ENCODE peak calls at places on chromosomes 2 and 18, in four cellular contexts. One of them, this sample, is unnamed.

GRCh38 chr2:101003278-101003775 is 1.2 kb downstream of the RPL31 start:
- DNase-seq in A549: no peak
- DNase-seq in HepG2: peak; percentile 18
- DNase-seq in K562: no peak
- DNase-seq in this sample: no peak

GRCh38 chr2:130836501-130837174 is at the start of gene ARHGEF4:
- DNase-seq in A549: peak; percentile 61
- DNase-seq in HepG2: no peak
- DNase-seq in K562: peak; percentile 88
- DNase-seq in this sample: no peak

GRCh38 chr18:73549236-73549635 is 598.4 kb downstream of the FBXO15 start:
- DNase-seq in A549: no peak
- DNase-seq in HepG2: no peak
- DNase-seq in K562: no peak
- DNase-seq in this sample: no peak

GRCh38 chr2:41937921-41938708 is 109.7 kb upstream of the PKDCC start:
- DNase-seq in A549: no peak
- DNase-seq in HepG2: no peak
- DNase-seq in K562: no peak
- DNase-seq in this sample: no peak

GRCh38 chr2:238720232-238720672 is 127.6 kb upstream of the TWIST2 start:
- DNase-seq in A549: peak; percentile 52
- DNase-seq in HepG2: peak; percentile 58
- DNase-seq in K562: peak; percentile 52
- DNase-seq in this sample: no peak

GRCh38 chr18:78506031-78506461 is 473.6 kb upstream of the SALL3 start:
- DNase-seq in A549: no peak
- DNase-seq in HepG2: peak; percentile 12
- DNase-seq in K562: no peak
- DNase-seq in this sample: no peak

GRCh38 chr2:101124684-101125366 is 26.4 kb downstream of the TBC1D8 start:
- DNase-seq in A549: peak; percentile 91
- DNase-seq in HepG2: peak; percentile 96
- DNase-seq in K562: no peak
- DNase-seq in this sample: no peak

GRCh38 chr18:75783816-75784215 is 356.3 kb upstream of the SMIM21 start:
- DNase-seq in A549: no peak
- DNase-seq in HepG2: no peak
- DNase-seq in K562: no peak
- DNase-seq in this sample: no peak

GRCh38 chr18:67400502-67401117 is 115.9 kb downstream of the DSEL start:
- DNase-seq in A549: no peak
- DNase-seq in HepG2: no peak
- DNase-seq in K562: no peak
- DNase-seq in this sample: no peak

GRCh38 chr2:38381381-38382143 is 4.5 kb upstream of the ATL2 start:
- DNase-seq in A549: no peak
- DNase-seq in HepG2: no peak
- DNase-seq in K562: no peak
- DNase-seq in this sample: no peak

GRCh38 chr2:31011565-31011964 is 126.7 kb downstream of the GALNT14 start:
- DNase-seq in A549: no peak
- DNase-seq in HepG2: no peak
- DNase-seq in K562: no peak
- DNase-seq in this sample: no peak

GRCh38 chr2:45009303-45009927 is at the start of gene SIX2:
- DNase-seq in A549: peak; percentile 81
- DNase-seq in HepG2: peak; percentile 41
- DNase-seq in K562: peak; percentile 23
- DNase-seq in this sample: no peak

GRCh38 chr2:10654069-10654468 is 35.7 kb downstream of the NOL10 start:
- DNase-seq in A549: no peak
- DNase-seq in HepG2: no peak
- DNase-seq in K562: no peak
- DNase-seq in this sample: no peak

GRCh38 chr18:77039196-77040140 is 93.1 kb downstream of the MBP start:
- DNase-seq in A549: no peak
- DNase-seq in HepG2: no peak
- DNase-seq in K562: no peak
- DNase-seq in this sample: no peak

GRCh38 chr2:10620481-10620880 is 69.3 kb downstream of the NOL10 start:
- DNase-seq in A549: no peak
- DNase-seq in HepG2: no peak
- DNase-seq in K562: no peak
- DNase-seq in this sample: no peak

GRCh38 chr2:197813093-197813787 is 8.8 kb downstream of the PLCL1 start:
- DNase-seq in A549: peak; percentile 31
- DNase-seq in HepG2: peak; percentile 68
- DNase-seq in K562: peak; percentile 56
- DNase-seq in this sample: no peak

GRCh38 chr2:215313219-215313656 is 1.4 kb downstream of the ATIC start:
- DNase-seq in A549: no peak
- DNase-seq in HepG2: peak; percentile 44
- DNase-seq in K562: no peak
- DNase-seq in this sample: no peak

GRCh38 chr2:133194068-133194655 is 374.1 kb downstream of the NCKAP5 start:
- DNase-seq in A549: no peak
- DNase-seq in HepG2: no peak
- DNase-seq in K562: no peak
- DNase-seq in this sample: no peak

GRCh38 chr2:21175895-21176646 is 52.3 kb downstream of the TDRD15 start:
- DNase-seq in A549: no peak
- DNase-seq in HepG2: peak; percentile 10
- DNase-seq in K562: no peak
- DNase-seq in this sample: no peak

GRCh38 chr2:74767618-74768017 is 66.3 kb upstream of the HK2 start:
- DNase-seq in A549: no peak
- DNase-seq in HepG2: peak; percentile 83
- DNase-seq in K562: no peak
- DNase-seq in this sample: no peak
- TF ChIP-seq POLR2AphosphoS2 in A549: no peak
- TF ChIP-seq POLR2AphosphoS2 in HepG2: no peak
- TF ChIP-seq POLR2AphosphoS2 in K562: no peak
- TF ChIP-seq POLR2AphosphoS2 in this sample: no peak

GRCh38 chr2:148521181-148521580 is 123.4 kb upstream of the EPC2 start:
- DNase-seq in A549: no peak
- DNase-seq in HepG2: no peak
- DNase-seq in K562: no peak
- DNase-seq in this sample: no peak

GRCh38 chr2:148517296-148517695 is 127.3 kb upstream of the EPC2 start:
- DNase-seq in A549: no peak
- DNase-seq in HepG2: no peak
- DNase-seq in K562: no peak
- DNase-seq in this sample: no peak

GRCh38 chr2:148517822-148518221 is 126.7 kb upstream of the EPC2 start:
- DNase-seq in A549: no peak
- DNase-seq in HepG2: no peak
- DNase-seq in K562: no peak
- DNase-seq in this sample: no peak

GRCh38 chr2:148515976-148516375 is 128.6 kb upstream of the EPC2 start:
- DNase-seq in A549: no peak
- DNase-seq in HepG2: no peak
- DNase-seq in K562: no peak
- DNase-seq in this sample: no peak

DNA sequence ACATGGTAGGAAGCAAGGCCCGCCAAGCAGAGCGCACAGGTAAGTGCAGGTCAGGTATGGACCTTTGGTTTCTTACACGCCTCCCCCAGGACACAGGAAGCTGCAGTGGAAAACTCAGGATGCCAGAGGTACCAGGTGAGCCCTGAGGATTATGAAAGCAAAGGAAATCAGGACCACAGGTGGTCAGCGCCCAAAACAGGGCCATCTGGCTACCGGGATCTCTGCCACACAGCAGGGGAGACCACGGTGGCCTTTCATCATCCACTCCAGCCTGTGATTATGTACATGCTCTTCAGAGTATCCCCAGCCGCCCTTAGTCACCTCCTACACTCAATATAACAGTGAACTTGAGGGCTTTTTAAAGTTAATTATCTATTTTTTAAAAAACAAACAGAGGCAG is 125.5 kb upstream of the EPC2 start:
- DNase-seq in A549: no peak
- DNase-seq in HepG2: no peak
- DNase-seq in K562: no peak
- DNase-seq in this sample: no peak
- TF ChIP-seq POLR2AphosphoS2 in A549: no peak
- TF ChIP-seq POLR2AphosphoS2 in HepG2: no peak
- TF ChIP-seq POLR2AphosphoS2 in K562: no peak
- TF ChIP-seq POLR2AphosphoS2 in this sample: no peak

DNA sequence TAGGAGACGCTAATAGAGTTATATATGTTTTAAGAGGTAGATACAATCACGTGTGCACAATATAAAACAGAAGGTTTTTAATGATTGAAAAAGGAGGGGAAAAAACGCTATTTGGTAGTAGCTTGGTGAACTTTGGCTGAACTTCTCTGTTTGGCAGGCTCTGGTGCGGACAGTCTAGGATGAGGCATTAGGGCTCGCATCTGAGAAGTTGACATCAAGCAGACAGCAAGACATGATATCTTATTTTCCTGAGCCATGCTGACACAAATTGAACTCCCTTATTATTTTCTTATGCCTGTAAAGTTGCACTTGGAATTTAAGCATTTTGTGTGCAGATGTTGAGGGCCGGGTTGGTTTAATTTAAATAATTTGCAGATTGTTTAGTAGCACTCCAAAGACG is 176.6 kb downstream of the EN1 start:
- DNase-seq in A549: no peak
- DNase-seq in HepG2: no peak
- DNase-seq in K562: no peak
- DNase-seq in this sample: no peak
- TF ChIP-seq POLR2AphosphoS2 in A549: no peak
- TF ChIP-seq POLR2AphosphoS2 in HepG2: no peak
- TF ChIP-seq POLR2AphosphoS2 in K562: no peak
- TF ChIP-seq POLR2AphosphoS2 in this sample: no peak

GRCh38 chr2:126657146-126657635 is 1.2 kb downstream of the GYPC start:
- DNase-seq in A549: no peak
- DNase-seq in HepG2: no peak
- DNase-seq in K562: peak; percentile 35
- DNase-seq in this sample: no peak
- TF ChIP-seq POLR2AphosphoS2 in A549: no peak
- TF ChIP-seq POLR2AphosphoS2 in HepG2: no peak
- TF ChIP-seq POLR2AphosphoS2 in K562: no peak
- TF ChIP-seq POLR2AphosphoS2 in this sample: no peak

GRCh38 chr2:84776011-84776410 is 104.9 kb downstream of the TRABD2A start:
- DNase-seq in A549: no peak
- DNase-seq in HepG2: no peak
- DNase-seq in K562: no peak
- DNase-seq in this sample: no peak
- TF ChIP-seq POLR2AphosphoS2 in A549: no peak
- TF ChIP-seq POLR2AphosphoS2 in HepG2: no peak
- TF ChIP-seq POLR2AphosphoS2 in K562: no peak
- TF ChIP-seq POLR2AphosphoS2 in this sample: no peak

GRCh38 chr18:6732952-6733351 is 3.4 kb downstream of the ARHGAP28 start:
- DNase-seq in A549: no peak
- DNase-seq in HepG2: no peak
- DNase-seq in K562: no peak
- DNase-seq in this sample: no peak

GRCh38 chr18:6729247-6730091 is at the start of gene ARHGAP28:
- DNase-seq in A549: peak; percentile 5
- DNase-seq in HepG2: no peak
- DNase-seq in K562: peak; percentile 91
- DNase-seq in this sample: no peak

GRCh38 chr18:6728318-6728717 is 1.2 kb upstream of the ARHGAP28 start:
- DNase-seq in A549: no peak
- DNase-seq in HepG2: no peak
- DNase-seq in K562: no peak
- DNase-seq in this sample: no peak

GRCh38 chr18:6728809-6729246 is 688 bp upstream of the ARHGAP28 start:
- DNase-seq in A549: no peak
- DNase-seq in HepG2: no peak
- DNase-seq in K562: peak; percentile 21
- DNase-seq in this sample: no peak

GRCh38 chr18:6731197-6731596 is 1.7 kb downstream of the ARHGAP28 start:
- DNase-seq in A549: no peak
- DNase-seq in HepG2: no peak
- DNase-seq in K562: no peak
- DNase-seq in this sample: no peak
- TF ChIP-seq POLR2AphosphoS2 in A549: no peak
- TF ChIP-seq POLR2AphosphoS2 in HepG2: no peak
- TF ChIP-seq POLR2AphosphoS2 in K562: no peak
- TF ChIP-seq POLR2AphosphoS2 in this sample: no peak

GRCh38 chr18:8849696-8850095 is 144.3 kb downstream of the MTCL1 start:
- DNase-seq in A549: no peak
- DNase-seq in HepG2: no peak
- DNase-seq in K562: no peak
- DNase-seq in this sample: no peak
- TF ChIP-seq POLR2AphosphoS2 in A549: no peak
- TF ChIP-seq POLR2AphosphoS2 in HepG2: no peak
- TF ChIP-seq POLR2AphosphoS2 in K562: no peak
- TF ChIP-seq POLR2AphosphoS2 in this sample: no peak

DNA sequence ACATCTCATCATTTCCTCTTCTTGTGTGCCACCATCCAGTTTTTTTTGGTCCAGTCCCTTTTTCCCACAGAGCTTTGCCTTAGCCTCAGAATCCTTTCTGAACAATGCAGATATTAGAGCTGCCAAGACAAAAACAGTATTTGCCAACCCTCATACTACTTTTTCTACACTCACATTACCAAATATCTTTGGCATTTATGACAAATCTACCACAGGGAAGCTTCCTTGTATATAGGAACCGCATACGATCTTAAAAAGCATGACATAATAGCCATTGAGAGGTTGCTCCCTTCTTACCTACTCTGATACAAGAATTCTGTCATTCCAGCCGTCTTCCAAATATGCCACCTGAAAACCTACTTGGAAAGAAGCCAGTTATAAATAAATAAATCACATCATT is 9.4 kb downstream of the ZNF24 start:
- DNase-seq in A549: no peak
- DNase-seq in HepG2: no peak
- DNase-seq in K562: no peak
- DNase-seq in this sample: no peak
- TF ChIP-seq POLR2AphosphoS2 in A549: no peak
- TF ChIP-seq POLR2AphosphoS2 in HepG2: no peak
- TF ChIP-seq POLR2AphosphoS2 in K562: no peak
- TF ChIP-seq POLR2AphosphoS2 in this sample: no peak

GRCh38 chr2:40251146-40251545 is 200.7 kb downstream of the SLC8A1 start:
- DNase-seq in A549: no peak
- DNase-seq in HepG2: no peak
- DNase-seq in K562: no peak
- DNase-seq in this sample: no peak
- TF ChIP-seq POLR2AphosphoS2 in A549: no peak
- TF ChIP-seq POLR2AphosphoS2 in HepG2: no peak
- TF ChIP-seq POLR2AphosphoS2 in K562: no peak
- TF ChIP-seq POLR2AphosphoS2 in this sample: no peak

GRCh38 chr18:10488022-10488421 is 33.6 kb downstream of the APCDD1 start:
- DNase-seq in A549: no peak
- DNase-seq in HepG2: no peak
- DNase-seq in K562: no peak
- DNase-seq in this sample: no peak
- TF ChIP-seq POLR2AphosphoS2 in A549: no peak
- TF ChIP-seq POLR2AphosphoS2 in HepG2: no peak
- TF ChIP-seq POLR2AphosphoS2 in K562: no peak
- TF ChIP-seq POLR2AphosphoS2 in this sample: no peak